ENCODE peak calls at places on chromosome 17, in four cellular contexts. B is EL, A is NCI-H345, F is GM04504. H is an unnamed sample.

GRCh38 chr17:7881655-7882054 is 6.9 kb upstream of the CHD3 start:
- DNase-seq in B (no peak), A (peak), F (no peak), H (no peak)

GRCh38 chr17:79003661-79004411 is 5.7 kb downstream of the CANT1 start:
- DNase-seq in B (no peak), A (peak), F (no peak), H (no peak)

GRCh38 chr17:17993852-17994251 is 21.2 kb downstream of the DRC3 start:
- DNase-seq in B (no peak), A (no peak), F (no peak), H (no peak)

GRCh38 chr17:20156196-20157077 is 147.3 kb downstream of the SPECC1 start:
- DNase-seq in B (peak), A (peak), F (no peak), H (peak)

GRCh38 chr17:68709461-68709860 is 108.3 kb upstream of the FAM20A start:
- DNase-seq in B (no peak), A (no peak), F (no peak), H (no peak)

GRCh38 chr17:49031965-49032928 is 35.1 kb downstream of the IGF2BP1 start:
- DNase-seq in B (peak), A (peak), F (peak), H (peak)

GRCh38 chr17:36983618-36984017 is 34.9 kb downstream of the AATF start:
- DNase-seq in B (no peak), A (no peak), F (no peak), H (no peak)

GRCh38 chr17:3893003-3893719 is at the start of gene CAMKK1:
- DNase-seq in B (peak), A (peak), F (peak), H (peak)

GRCh38 chr17:596763-597644 is 117.6 kb downstream of the VPS53 start:
- DNase-seq in B (peak), A (no peak), F (no peak), H (no peak)

GRCh38 chr17:75856062-75856681 is 1.0 kb upstream of the WBP2 start:
- DNase-seq in B (peak), A (peak), F (no peak), H (no peak)

GRCh38 chr17:15261063-15261817 is 3.9 kb downstream of the PMP22 start:
- DNase-seq in B (peak), A (no peak), F (no peak), H (no peak)

GRCh38 chr17:32126325-32126724 is 16.0 kb upstream of the RHOT1 start:
- DNase-seq in B (no peak), A (no peak), F (no peak), H (no peak)

GRCh38 chr17:75552847-75553552 is 27.5 kb downstream of the LLGL2 start:
- DNase-seq in B (peak), A (no peak), F (no peak), H (no peak)

GRCh38 chr17:5531019-5531418 is 44.7 kb downstream of the MIS12 start:
- DNase-seq in B (no peak), A (no peak), F (no peak), H (no peak)

GRCh38 chr17:14133104-14133503 is 63.8 kb downstream of the COX10 start:
- DNase-seq in B (no peak), A (no peak), F (no peak), H (no peak)

GRCh38 chr17:79046501-79047280 is 22.7 kb downstream of the C1QTNF1 start:
- DNase-seq in B (no peak), A (no peak), F (no peak), H (no peak)

GRCh38 chr17:32299579-32300158 is 34.0 kb downstream of the RHBDL3 start:
- DNase-seq in B (no peak), A (no peak), F (no peak), H (no peak)

H was measured in NCI-H1436.